ENCODE peak calls at places on chromosomes 2 and 18, in nine cellular contexts. One of them, this sample, is unnamed.

GRCh38 chr18:2304378-2305175 is 266.7 kb downstream of the METTL4 start:
- DNase-seq in cardiac muscle cell: no peak
- DNase-seq in H1: no peak
- DNase-seq in PC-9: peak; percentile 29
- DNase-seq in cardiac fibroblast: peak; percentile 51
- DNase-seq in stomach: no peak
- DNase-seq in fibroblast of lung: no peak
- DNase-seq in GM12864: no peak
- DNase-seq in kidney epithelial cell: no peak
- DNase-seq in this sample: no peak

GRCh38 chr2:229425573-229425972 is 154.5 kb upstream of the PID1 start:
- DNase-seq in cardiac muscle cell: no peak
- DNase-seq in H1: no peak
- DNase-seq in PC-9: no peak
- DNase-seq in cardiac fibroblast: no peak
- DNase-seq in stomach: no peak
- DNase-seq in fibroblast of lung: no peak
- DNase-seq in GM12864: no peak
- DNase-seq in kidney epithelial cell: no peak
- DNase-seq in this sample: no peak

GRCh38 chr2:74845217-74845751 is 11.4 kb downstream of the HK2 start:
- DNase-seq in cardiac muscle cell: no peak
- DNase-seq in H1: no peak
- DNase-seq in PC-9: peak; percentile 91
- DNase-seq in cardiac fibroblast: peak; percentile 86
- DNase-seq in stomach: peak; percentile 93
- DNase-seq in fibroblast of lung: peak; percentile 87
- DNase-seq in GM12864: no peak
- DNase-seq in kidney epithelial cell: peak; percentile 90
- DNase-seq in this sample: peak; percentile 69

GRCh38 chr2:204340511-204340910 is 204.8 kb upstream of the PARD3B start:
- DNase-seq in cardiac muscle cell: no peak
- DNase-seq in H1: no peak
- DNase-seq in PC-9: no peak
- DNase-seq in cardiac fibroblast: no peak
- DNase-seq in stomach: no peak
- DNase-seq in fibroblast of lung: peak; percentile 18
- DNase-seq in GM12864: no peak
- DNase-seq in kidney epithelial cell: no peak
- DNase-seq in this sample: no peak

GRCh38 chr18:8685141-8685913 is 20.0 kb upstream of the MTCL1 start:
- DNase-seq in cardiac muscle cell: no peak
- DNase-seq in H1: no peak
- DNase-seq in PC-9: no peak
- DNase-seq in cardiac fibroblast: peak; percentile 59
- DNase-seq in stomach: no peak
- DNase-seq in fibroblast of lung: no peak
- DNase-seq in GM12864: no peak
- DNase-seq in kidney epithelial cell: no peak
- DNase-seq in this sample: no peak

GRCh38 chr2:225598922-225599321 is 199.4 kb downstream of the NYAP2 start:
- DNase-seq in cardiac muscle cell: no peak
- DNase-seq in H1: no peak
- DNase-seq in PC-9: no peak
- DNase-seq in cardiac fibroblast: no peak
- DNase-seq in stomach: no peak
- DNase-seq in fibroblast of lung: no peak
- DNase-seq in GM12864: no peak
- DNase-seq in kidney epithelial cell: no peak
- DNase-seq in this sample: no peak

GRCh38 chr2:37326285-37326684 is 1.7 kb upstream of the PRKD3 start:
- DNase-seq in cardiac muscle cell: no peak
- DNase-seq in H1: no peak
- DNase-seq in PC-9: no peak
- DNase-seq in cardiac fibroblast: peak; percentile 91
- DNase-seq in stomach: no peak
- DNase-seq in fibroblast of lung: peak; percentile 91
- DNase-seq in GM12864: no peak
- DNase-seq in kidney epithelial cell: no peak
- DNase-seq in this sample: no peak

GRCh38 chr18:48753741-48754140 is 197.0 kb downstream of the SMAD7 start:
- DNase-seq in cardiac muscle cell: no peak
- DNase-seq in H1: no peak
- DNase-seq in PC-9: no peak
- DNase-seq in cardiac fibroblast: no peak
- DNase-seq in stomach: no peak
- DNase-seq in fibroblast of lung: no peak
- DNase-seq in GM12864: no peak
- DNase-seq in kidney epithelial cell: no peak
- DNase-seq in this sample: no peak

GRCh38 chr2:35281702-35282101 is 1073.9 kb upstream of the CRIM1 start:
- DNase-seq in cardiac muscle cell: no peak
- DNase-seq in H1: no peak
- DNase-seq in PC-9: no peak
- DNase-seq in cardiac fibroblast: no peak
- DNase-seq in stomach: no peak
- DNase-seq in fibroblast of lung: no peak
- DNase-seq in GM12864: no peak
- DNase-seq in kidney epithelial cell: no peak
- DNase-seq in this sample: no peak

GRCh38 chr2:199660167-199660566 is 190.8 kb downstream of the FTCDNL1 start:
- DNase-seq in cardiac muscle cell: no peak
- DNase-seq in H1: no peak
- DNase-seq in PC-9: no peak
- DNase-seq in cardiac fibroblast: no peak
- DNase-seq in stomach: no peak
- DNase-seq in fibroblast of lung: no peak
- DNase-seq in GM12864: no peak
- DNase-seq in kidney epithelial cell: no peak
- DNase-seq in this sample: no peak

GRCh38 chr2:241796610-241797138 is 12.3 kb upstream of the NEU4 start:
- DNase-seq in cardiac muscle cell: no peak
- DNase-seq in H1: no peak
- DNase-seq in PC-9: no peak
- DNase-seq in cardiac fibroblast: no peak
- DNase-seq in stomach: no peak
- DNase-seq in fibroblast of lung: no peak
- DNase-seq in GM12864: no peak
- DNase-seq in kidney epithelial cell: no peak
- DNase-seq in this sample: no peak

GRCh38 chr2:170017848-170018492 is 160.0 kb upstream of the MYO3B start:
- DNase-seq in cardiac muscle cell: peak; percentile 33
- DNase-seq in H1: no peak
- DNase-seq in PC-9: no peak
- DNase-seq in cardiac fibroblast: peak; percentile 81
- DNase-seq in stomach: no peak
- DNase-seq in fibroblast of lung: peak; percentile 48
- DNase-seq in GM12864: no peak
- DNase-seq in kidney epithelial cell: no peak
- DNase-seq in this sample: no peak

GRCh38 chr2:141933226-141933625 is 197.6 kb downstream of the LRP1B start:
- DNase-seq in cardiac muscle cell: no peak
- DNase-seq in H1: no peak
- DNase-seq in PC-9: no peak
- DNase-seq in cardiac fibroblast: no peak
- DNase-seq in stomach: no peak
- DNase-seq in fibroblast of lung: peak; percentile 11
- DNase-seq in GM12864: no peak
- DNase-seq in kidney epithelial cell: no peak
- DNase-seq in this sample: no peak

GRCh38 chr2:10862330-10862729 is 49.4 kb upstream of the KCNF1 start:
- DNase-seq in cardiac muscle cell: no peak
- DNase-seq in H1: no peak
- DNase-seq in PC-9: no peak
- DNase-seq in cardiac fibroblast: no peak
- DNase-seq in stomach: no peak
- DNase-seq in fibroblast of lung: no peak
- DNase-seq in GM12864: no peak
- DNase-seq in kidney epithelial cell: no peak
- DNase-seq in this sample: no peak

GRCh38 chr2:10863837-10864236 is 47.9 kb upstream of the KCNF1 start:
- DNase-seq in cardiac muscle cell: no peak
- DNase-seq in H1: no peak
- DNase-seq in PC-9: no peak
- DNase-seq in cardiac fibroblast: no peak
- DNase-seq in stomach: no peak
- DNase-seq in fibroblast of lung: peak; percentile 12
- DNase-seq in GM12864: peak; percentile 86
- DNase-seq in kidney epithelial cell: no peak
- DNase-seq in this sample: no peak

GRCh38 chr2:10863047-10863446 is 48.7 kb upstream of the KCNF1 start:
- DNase-seq in cardiac muscle cell: no peak
- DNase-seq in H1: no peak
- DNase-seq in PC-9: no peak
- DNase-seq in cardiac fibroblast: no peak
- DNase-seq in stomach: no peak
- DNase-seq in fibroblast of lung: no peak
- DNase-seq in GM12864: no peak
- DNase-seq in kidney epithelial cell: no peak
- DNase-seq in this sample: no peak

GRCh38 chr2:10865841-10866240 is 45.9 kb upstream of the KCNF1 start:
- DNase-seq in cardiac muscle cell: no peak
- DNase-seq in H1: no peak
- DNase-seq in PC-9: no peak
- DNase-seq in cardiac fibroblast: no peak
- DNase-seq in stomach: no peak
- DNase-seq in fibroblast of lung: no peak
- DNase-seq in GM12864: no peak
- DNase-seq in kidney epithelial cell: no peak
- DNase-seq in this sample: no peak

DNA sequence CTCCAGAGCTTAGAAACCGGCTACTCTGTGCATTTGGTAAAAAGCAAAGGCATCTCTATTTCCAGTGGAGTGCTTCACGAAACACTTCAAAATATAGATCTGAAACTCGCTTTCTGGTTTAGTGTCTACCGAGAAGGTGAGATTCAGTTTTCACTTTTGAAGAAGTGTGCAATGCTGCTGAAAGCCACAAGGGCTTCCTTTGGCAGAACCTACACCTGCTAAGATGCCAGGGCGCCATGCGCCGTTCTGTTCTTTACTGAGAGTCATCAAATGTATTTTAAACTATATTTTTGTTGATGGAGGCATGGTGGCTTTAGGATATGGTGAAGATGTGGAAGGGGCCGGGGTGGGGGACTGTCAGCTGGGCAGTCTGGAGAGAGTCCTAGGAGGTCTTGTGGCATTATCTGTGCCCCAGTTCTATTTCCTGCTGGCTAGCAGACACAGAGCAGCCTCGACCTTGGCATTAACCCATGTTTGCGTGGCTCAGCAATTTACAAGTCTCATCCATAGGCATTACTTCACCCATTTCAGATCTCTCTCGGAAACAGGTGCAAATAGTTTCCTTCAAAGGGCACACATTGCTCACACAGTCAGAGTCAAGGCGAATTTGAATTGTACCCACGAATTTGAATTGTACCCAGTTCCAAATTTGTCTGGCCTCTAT is 46.7 kb upstream of the KCNF1 start:
- DNase-seq in cardiac muscle cell: no peak
- DNase-seq in H1: no peak
- DNase-seq in PC-9: no peak
- DNase-seq in cardiac fibroblast: no peak
- DNase-seq in stomach: no peak
- DNase-seq in fibroblast of lung: no peak
- DNase-seq in GM12864: peak; percentile 66
- DNase-seq in kidney epithelial cell: no peak
- DNase-seq in this sample: no peak
- TF ChIP-seq CTCF in cardiac muscle cell: no peak
- TF ChIP-seq CTCF in H1: no peak
- TF ChIP-seq CTCF in PC-9: peak; percentile 36
- TF ChIP-seq CTCF in cardiac fibroblast: no peak
- TF ChIP-seq CTCF in stomach: no peak
- TF ChIP-seq CTCF in fibroblast of lung: no peak
- TF ChIP-seq CTCF in GM12864: peak; percentile 67
- TF ChIP-seq CTCF in kidney epithelial cell: no peak
- TF ChIP-seq CTCF in this sample: peak; percentile 55

GRCh38 chr2:85719609-85720240 is 25.6 kb downstream of the GNLY start:
- DNase-seq in cardiac muscle cell: peak; percentile 31
- DNase-seq in H1: no peak
- DNase-seq in PC-9: no peak
- DNase-seq in cardiac fibroblast: no peak
- DNase-seq in stomach: no peak
- DNase-seq in fibroblast of lung: no peak
- DNase-seq in GM12864: no peak
- DNase-seq in kidney epithelial cell: no peak
- DNase-seq in this sample: no peak

GRCh38 chr2:85717308-85718005 is 23.3 kb downstream of the GNLY start:
- DNase-seq in cardiac muscle cell: no peak
- DNase-seq in H1: no peak
- DNase-seq in PC-9: no peak
- DNase-seq in cardiac fibroblast: peak; percentile 69
- DNase-seq in stomach: no peak
- DNase-seq in fibroblast of lung: peak; percentile 50
- DNase-seq in GM12864: no peak
- DNase-seq in kidney epithelial cell: no peak
- DNase-seq in this sample: no peak

GRCh38 chr2:85716346-85716880 is 22.3 kb downstream of the GNLY start:
- DNase-seq in cardiac muscle cell: peak; percentile 50
- DNase-seq in H1: no peak
- DNase-seq in PC-9: no peak
- DNase-seq in cardiac fibroblast: no peak
- DNase-seq in stomach: no peak
- DNase-seq in fibroblast of lung: no peak
- DNase-seq in GM12864: no peak
- DNase-seq in kidney epithelial cell: no peak
- DNase-seq in this sample: no peak

GRCh38 chr2:85718885-85719487 is 24.8 kb downstream of the GNLY start:
- DNase-seq in cardiac muscle cell: no peak
- DNase-seq in H1: no peak
- DNase-seq in PC-9: no peak
- DNase-seq in cardiac fibroblast: no peak
- DNase-seq in stomach: peak; percentile 50
- DNase-seq in fibroblast of lung: no peak
- DNase-seq in GM12864: no peak
- DNase-seq in kidney epithelial cell: no peak
- DNase-seq in this sample: no peak

GRCh38 chr2:85718006-85718391 is 23.8 kb downstream of the GNLY start:
- DNase-seq in cardiac muscle cell: no peak
- DNase-seq in H1: no peak
- DNase-seq in PC-9: no peak
- DNase-seq in cardiac fibroblast: no peak
- DNase-seq in stomach: no peak
- DNase-seq in fibroblast of lung: no peak
- DNase-seq in GM12864: no peak
- DNase-seq in kidney epithelial cell: no peak
- DNase-seq in this sample: no peak
- TF ChIP-seq CTCF in cardiac muscle cell: no peak
- TF ChIP-seq CTCF in H1: no peak
- TF ChIP-seq CTCF in PC-9: peak; percentile 15
- TF ChIP-seq CTCF in cardiac fibroblast: no peak
- TF ChIP-seq CTCF in stomach: no peak
- TF ChIP-seq CTCF in fibroblast of lung: no peak
- TF ChIP-seq CTCF in GM12864: no peak
- TF ChIP-seq CTCF in kidney epithelial cell: no peak
- TF ChIP-seq CTCF in this sample: no peak

GRCh38 chr2:140891614-140892212 is 1239.1 kb downstream of the LRP1B start:
- DNase-seq in cardiac muscle cell: peak; percentile 1
- DNase-seq in H1: no peak
- DNase-seq in PC-9: no peak
- DNase-seq in cardiac fibroblast: no peak
- DNase-seq in stomach: no peak
- DNase-seq in fibroblast of lung: no peak
- DNase-seq in GM12864: no peak
- DNase-seq in kidney epithelial cell: no peak
- DNase-seq in this sample: no peak
- TF ChIP-seq CTCF in cardiac muscle cell: no peak
- TF ChIP-seq CTCF in H1: no peak
- TF ChIP-seq CTCF in PC-9: no peak
- TF ChIP-seq CTCF in cardiac fibroblast: no peak
- TF ChIP-seq CTCF in stomach: no peak
- TF ChIP-seq CTCF in fibroblast of lung: no peak
- TF ChIP-seq CTCF in GM12864: peak; percentile 42
- TF ChIP-seq CTCF in kidney epithelial cell: peak; percentile 38
- TF ChIP-seq CTCF in this sample: peak; percentile 67

GRCh38 chr2:20190862-20191713 is 33.8 kb downstream of the SDC1 start:
- DNase-seq in cardiac muscle cell: peak; percentile 70
- DNase-seq in H1: peak; percentile 79
- DNase-seq in PC-9: peak; percentile 64
- DNase-seq in cardiac fibroblast: peak; percentile 23
- DNase-seq in stomach: peak; percentile 71
- DNase-seq in fibroblast of lung: no peak
- DNase-seq in GM12864: no peak
- DNase-seq in kidney epithelial cell: no peak
- DNase-seq in this sample: peak; percentile 90
- TF ChIP-seq CTCF in cardiac muscle cell: peak; percentile 35
- TF ChIP-seq CTCF in H1: peak; percentile 86
- TF ChIP-seq CTCF in PC-9: peak; percentile 83
- TF ChIP-seq CTCF in cardiac fibroblast: peak; percentile 30
- TF ChIP-seq CTCF in stomach: no peak
- TF ChIP-seq CTCF in fibroblast of lung: peak; percentile 27
- TF ChIP-seq CTCF in GM12864: no peak
- TF ChIP-seq CTCF in kidney epithelial cell: no peak
- TF ChIP-seq CTCF in this sample: peak; percentile 70

This sample was measured in endodermal cell.